ENCODE peak calls at places on chromosome 15, in four cellular contexts. U is A549, V is HCT116, I is fibroblast of lung. S is an unnamed sample.

GRCh38 chr15:42313463-42313862 is 40.2 kb upstream of the TMEM87A start:
- DNase-seq in V (no peak), I (no peak), U (no peak), S (no peak)

GRCh38 chr15:53787349-53787748 is 27.9 kb upstream of the WDR72 start:
- DNase-seq in I (no peak), V (no peak), U (no peak), S (no peak)

GRCh38 chr15:39942101-39942752 is 8.3 kb downstream of the EIF2AK4 start:
- DNase-seq in U (no peak), V (no peak), I (peak), S (no peak)

GRCh38 chr15:95292790-95293450 is 1037.6 kb upstream of the NR2F2 start:
- DNase-seq in V (no peak), I (no peak), U (no peak), S (no peak)

GRCh38 chr15:89566141-89566540 is 9.1 kb upstream of the TICRR start:
- DNase-seq in I (no peak), V (no peak), U (peak), S (no peak)

GRCh38 chr15:45349671-45350070 is 28.7 kb downstream of the GATM start:
- DNase-seq in U (no peak), I (no peak), V (no peak), S (no peak)

GRCh38 chr15:42286445-42287029 is 13.3 kb upstream of the TMEM87A start:
- DNase-seq in I (no peak), U (no peak), V (no peak), S (no peak)

GRCh38 chr15:21261965-21262850 is 178.1 kb downstream of the POTEB3 start:
- DNase-seq in I (no peak), U (peak), V (no peak), S (peak)

GRCh38 chr15:83565553-83566159 is 88.3 kb upstream of the ADAMTSL3 start:
- DNase-seq in U (peak), V (peak), I (peak), S (peak)

GRCh38 chr15:39538936-39539335 is 41.9 kb upstream of the THBS1 start:
- DNase-seq in U (no peak), I (peak), V (no peak), S (no peak)

GRCh38 chr15:42914728-42915497 is 5.7 kb downstream of the TTBK2 start:
- DNase-seq in U (no peak), I (peak), V (no peak), S (no peak)

GRCh38 chr15:89034305-89034704 is 54.0 kb upstream of the ABHD2 start:
- DNase-seq in U (peak), V (peak), I (peak), S (no peak)

GRCh38 chr15:77710171-77710570 is 77.5 kb upstream of the LINGO1 start:
- DNase-seq in U (no peak), V (no peak), I (no peak), S (no peak)

GRCh38 chr15:47987908-47988532 is 132.8 kb upstream of the SLC24A5 start:
- DNase-seq in U (peak), V (peak), I (peak), S (peak)

GRCh38 chr15:71788646-71789579 is 21.4 kb upstream of the NR2E3 start:
- DNase-seq in U (no peak), I (no peak), V (no peak), S (peak)

GRCh38 chr15:45307230-45307924 is 55.3 kb downstream of the SLC28A2 start:
- DNase-seq in I (peak), U (peak), V (peak), S (peak)

GRCh38 chr15:84653910-84654688 is at the start of gene WDR73:
- DNase-seq in U (peak), V (peak), I (peak), S (peak)

GRCh38 chr15:65423977-65424679 is 1.4 kb upstream of the IGDCC4 start:
- DNase-seq in U (peak), I (peak), V (no peak), S (no peak)

GRCh38 chr15:100332231-100332630 is 9.5 kb downstream of the ADAMTS17 start:
- DNase-seq in V (no peak), U (no peak), I (no peak), S (no peak)

GRCh38 chr15:85685366-85685765 is 109.4 kb downstream of the KLHL25 start:
- DNase-seq in I (no peak), U (no peak), V (no peak), S (no peak)

GRCh38 chr15:81274932-81275341 is 49.0 kb downstream of the STARD5 start:
- DNase-seq in U (peak), V (peak), I (peak), S (peak)

GRCh38 chr15:80999623-81000036 is 1.1 kb upstream of the TLNRD1 start:
- DNase-seq in I (no peak), U (no peak), V (peak), S (no peak)

GRCh38 chr15:30991301-30992072 is at the start of gene MTMR10:
- DNase-seq in I (peak), V (peak), U (peak), S (peak)

GRCh38 chr15:49421991-49422390 is 1.1 kb upstream of the FGF7 start:
- DNase-seq in I (peak), V (peak), U (peak), S (peak)

GRCh38 chr15:71386448-71387236 is 271.4 kb downstream of the THSD4 start:
- DNase-seq in V (no peak), I (no peak), U (peak), S (peak)

GRCh38 chr15:92666780-92667179 is 11.2 kb upstream of the FAM174B start:
- DNase-seq in I (no peak), V (no peak), U (peak), S (peak)

GRCh38 chr15:36961956-36962355 is 138.4 kb downstream of the MEIS2 start:
- DNase-seq in V (no peak), U (no peak), I (peak), S (no peak)

GRCh38 chr15:73078722-73079121 is 26.5 kb downstream of the NEO1 start:
- DNase-seq in I (peak), V (no peak), U (peak), S (peak)

GRCh38 chr15:48361690-48362089 is 30.5 kb downstream of the DUT start:
- DNase-seq in U (no peak), I (peak), V (no peak), S (no peak)

GRCh38 chr15:101600024-101600423 is 52.2 kb downstream of the TM2D3 start:
- DNase-seq in I (no peak), U (no peak), V (no peak), S (peak)

GRCh38 chr15:93895976-93896770 is 335.2 kb upstream of the MCTP2 start:
- DNase-seq in U (no peak), V (no peak), I (no peak), S (no peak)

GRCh38 chr15:60957111-60957510 is 272.0 kb downstream of the RORA start:
- DNase-seq in U (no peak), V (no peak), I (peak), S (no peak)

GRCh38 chr15:64596701-64597468 is 136.5 kb downstream of the ZNF609 start:
- DNase-seq in V (no peak), U (peak), I (peak), S (peak)

GRCh38 chr15:60358935-60359672 is 38.7 kb downstream of the ANXA2 start:
- DNase-seq in I (peak), U (peak), V (no peak), S (no peak)

GRCh38 chr15:26191216-26191615 is 328.1 kb upstream of the ATP10A start:
- DNase-seq in I (no peak), V (no peak), U (no peak), S (no peak)

GRCh38 chr15:51076898-51077564 is 17.7 kb downstream of the TNFAIP8L3 start:
- DNase-seq in V (no peak), I (peak), U (no peak), S (no peak)

GRCh38 chr15:88932875-88933330 is 19.7 kb upstream of the MFGE8 start:
- DNase-seq in U (no peak), I (no peak), V (no peak), S (no peak)

DNA sequence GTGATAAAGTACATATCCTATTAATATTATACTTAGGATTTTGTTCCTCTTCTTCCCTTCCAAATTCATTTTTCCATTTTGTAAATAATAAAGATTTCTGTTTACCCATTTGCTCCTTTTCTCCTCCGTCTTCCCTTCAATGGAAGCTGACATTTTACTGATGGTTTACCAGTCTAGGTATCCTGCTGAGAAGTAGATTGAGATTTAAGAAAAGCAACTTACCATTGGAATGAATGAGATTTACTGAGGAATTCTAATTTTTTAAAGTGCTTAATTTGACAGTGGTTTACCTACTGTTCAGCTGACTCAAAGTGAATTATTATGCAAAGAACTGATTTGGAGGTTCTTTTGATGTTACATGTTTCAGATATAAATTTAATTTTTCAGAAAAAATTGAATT is 2.4 kb downstream of the C15orf61 start:
- DNase-seq in V (no peak), U (no peak), I (no peak), S (no peak)
- H3K4me3 ChIP-seq in V (no peak), U (no peak), I (peak), S (peak)

GRCh38 chr15:62560943-62561571 is 396.0 kb upstream of the C2CD4B start:
- DNase-seq in U (no peak), I (no peak), V (no peak), S (peak)
- H3K4me3 ChIP-seq in U (no peak), I (no peak), V (no peak), S (no peak)

GRCh38 chr15:32822739-32823138 is 104.9 kb downstream of the GREM1 start:
- DNase-seq in U (no peak), V (no peak), I (no peak), S (no peak)

GRCh38 chr15:32818758-32819405 is 101.1 kb downstream of the GREM1 start:
- DNase-seq in U (no peak), V (no peak), I (peak), S (peak)

GRCh38 chr15:32817570-32817969 is 99.8 kb downstream of the GREM1 start:
- DNase-seq in U (no peak), V (no peak), I (no peak), S (no peak)

GRCh38 chr15:32823750-32824149 is 105.9 kb downstream of the GREM1 start:
- DNase-seq in V (no peak), U (no peak), I (no peak), S (no peak)

DNA sequence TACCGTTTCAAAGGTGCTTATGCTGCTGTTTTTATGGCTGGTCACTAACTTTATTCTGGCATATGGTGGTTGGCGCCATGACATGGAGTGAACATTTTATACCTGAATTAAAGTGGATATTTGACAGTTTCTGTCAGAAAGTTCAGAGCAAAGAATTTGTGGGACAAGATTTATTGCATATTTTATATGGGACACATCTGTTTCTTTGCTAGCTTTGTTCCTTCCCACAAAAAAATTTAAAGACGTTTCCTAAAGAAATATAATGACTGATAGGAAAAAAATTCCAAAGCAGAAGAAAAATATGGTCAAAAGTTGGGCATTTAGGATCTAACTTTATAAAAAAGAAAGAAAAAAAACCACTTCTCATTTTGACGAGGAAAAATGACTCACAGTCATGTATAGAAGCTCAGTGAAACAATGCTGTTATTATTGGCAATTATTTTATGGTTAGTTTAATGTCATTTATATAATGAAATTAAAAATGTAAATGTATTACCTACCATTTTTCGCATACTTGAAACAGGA is 101.7 kb downstream of the GREM1 start:
- DNase-seq in U (no peak), V (no peak), I (peak), S (no peak)
- H3K4me3 ChIP-seq in U (no peak), V (no peak), I (peak), S (no peak)

GRCh38 chr15:56805466-56806146 is 72.3 kb upstream of the ZNF280D start:
- DNase-seq in U (peak), I (peak), V (peak), S (peak)
- H3K4me3 ChIP-seq in U (peak), I (peak), V (peak), S (no peak)

DNA sequence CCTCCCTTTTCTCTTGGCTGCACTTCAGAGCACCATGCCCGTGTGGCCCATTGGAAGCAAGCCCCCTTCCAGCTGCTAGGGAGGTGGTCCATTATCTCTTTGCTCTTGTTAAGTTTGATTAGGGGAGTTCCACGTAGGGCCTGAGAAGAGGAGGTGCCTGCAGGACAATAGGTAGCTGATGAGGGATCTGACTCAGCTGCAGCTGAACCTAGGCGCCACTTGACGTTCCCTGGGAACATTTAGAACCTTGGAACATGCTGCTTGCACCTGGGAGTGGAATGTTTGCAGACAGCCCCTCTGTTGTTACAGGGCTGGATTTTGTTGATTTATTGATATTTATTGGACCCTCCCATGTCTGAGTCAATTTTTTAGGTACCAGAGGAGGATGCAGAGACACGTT is 4.7 kb downstream of the SMAD3 start:
- DNase-seq in I (no peak), U (no peak), V (no peak), S (no peak)
- H3K4me3 ChIP-seq in I (no peak), U (peak), V (no peak), S (no peak)

DNA sequence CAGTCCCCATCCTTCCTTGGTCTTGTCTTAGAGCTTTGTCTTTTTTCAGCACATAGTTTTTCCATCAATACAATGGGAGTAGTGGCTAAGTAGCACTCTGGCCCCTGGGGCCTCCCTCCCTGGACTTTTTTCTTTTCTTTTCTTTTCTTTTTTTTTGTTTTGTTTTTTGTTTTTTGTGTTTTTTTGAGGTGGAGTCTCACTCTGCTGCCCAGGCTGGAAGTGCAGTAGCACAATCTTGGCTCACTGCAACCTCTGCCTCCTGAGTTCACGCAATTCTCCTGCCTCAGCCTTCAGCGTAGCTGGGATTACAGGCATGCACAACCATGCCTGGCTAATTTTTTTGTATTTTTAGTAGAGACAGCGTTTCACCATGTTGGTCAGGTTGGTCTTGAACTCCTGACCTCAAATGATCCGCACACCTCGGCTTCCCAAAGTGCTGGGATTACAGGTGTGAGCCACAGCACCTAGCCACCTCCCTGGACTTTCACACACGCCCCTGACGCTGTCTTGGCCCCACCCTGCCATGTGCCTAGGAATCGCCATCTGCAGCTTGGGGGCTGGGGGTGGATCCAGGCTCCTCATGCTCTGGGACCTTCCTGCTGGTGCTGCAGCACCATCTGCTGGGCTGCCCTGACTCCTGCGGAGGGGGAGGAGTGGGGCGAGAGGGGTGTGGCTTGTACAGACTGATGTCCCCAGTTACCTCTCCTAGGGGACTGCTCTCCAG is 2.8 kb downstream of the C15orf39 start:
- DNase-seq in V (peak), U (peak), I (peak), S (peak)
- H3K4me3 ChIP-seq in V (peak), U (peak), I (no peak), S (no peak)

DNA sequence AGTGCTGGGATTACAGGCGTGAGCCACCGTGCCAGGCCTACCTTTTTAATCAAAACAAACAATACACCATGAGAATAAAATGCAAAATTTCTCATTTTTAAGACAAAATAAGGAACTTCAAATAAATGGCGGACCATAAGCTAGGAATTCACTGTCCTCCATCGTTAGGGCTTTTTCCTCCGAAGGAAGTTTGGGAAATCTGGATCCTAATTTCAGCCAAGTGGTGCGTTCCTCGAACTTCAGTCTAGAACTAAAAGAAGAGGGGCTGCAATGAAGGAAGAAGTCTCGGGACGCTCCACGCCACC is 260 bp downstream of the EXD1 start:
- DNase-seq in U (no peak), I (no peak), V (no peak), S (no peak)
- H3K4me3 ChIP-seq in U (peak), I (peak), V (no peak), S (peak)

GRCh38 chr15:76674883-76675282 is 230.3 kb downstream of the SCAPER start:
- DNase-seq in V (no peak), U (no peak), I (peak), S (no peak)
- H3K4me3 ChIP-seq in V (no peak), U (no peak), I (no peak), S (no peak)

DNA sequence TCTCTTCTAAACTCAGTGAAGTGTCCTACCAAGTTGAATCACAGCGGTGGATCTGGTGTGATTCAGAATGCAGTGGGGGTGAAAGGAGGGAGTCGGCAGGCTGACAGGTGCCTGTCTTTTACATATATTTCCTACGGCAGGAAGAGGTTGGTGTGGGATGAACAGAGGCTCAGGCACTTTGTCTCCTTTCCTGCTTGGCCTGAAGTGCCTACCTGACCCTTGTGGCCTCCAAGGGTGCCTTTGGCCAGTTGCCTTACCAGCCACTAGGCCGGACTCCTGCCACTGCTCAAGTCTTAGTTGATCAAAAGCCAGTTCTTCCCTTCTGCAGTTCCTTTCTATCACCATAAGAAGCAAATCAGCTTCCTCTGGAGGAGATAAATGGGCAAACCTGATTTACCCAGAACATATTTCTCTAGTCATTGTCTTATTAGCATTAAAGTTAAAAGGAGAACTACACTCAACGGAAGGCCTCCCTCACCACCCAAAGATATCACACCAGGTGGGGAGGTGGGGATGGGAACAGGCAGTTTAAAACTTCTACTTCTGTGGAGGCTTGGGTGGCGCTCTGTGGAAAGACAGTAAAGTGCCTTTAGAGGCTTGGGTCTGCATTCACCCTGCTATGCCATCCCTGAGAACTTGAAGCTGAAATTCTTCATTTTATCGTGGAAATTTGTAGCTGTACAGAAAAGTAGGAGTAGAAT is 52.2 kb downstream of the CRTC3 start:
- DNase-seq in U (no peak), I (no peak), V (no peak), S (no peak)
- H3K4me3 ChIP-seq in U (no peak), I (no peak), V (no peak), S (no peak)

GRCh38 chr15:68205558-68205944 is 419 bp upstream of the CALML4 start:
- DNase-seq in U (no peak), I (no peak), V (no peak), S (no peak)
- H3K4me3 ChIP-seq in U (no peak), I (no peak), V (no peak), S (no peak)

S was measured in hepatocyte.